ENCODE peak calls at places on chromosomes 11 and 22, in ten cellular contexts. T is cardiac muscle cell; O is NCI-H774; E is Calu3; G is activated T-cell treated with anti-CD3 and anti-CD28 coated beads for 4 hours; A is stimulated activated CD4-positive, alpha-beta T cell treated with anti-CD3 and anti-CD28 coated beads, TNF-alpha, amount 100 ng/mL, for 24 hours; N is NCI-H345; Z is nephron progenitor cell; P is body of pancreas; M is T-helper 1 cell. Y is an unnamed sample.

GRCh38 chr11:78417175-78417887 is at the start of gene GAB2:
- DNase-seq in T (no peak), O (peak; percentile 60), E (peak; percentile 50), G (no peak), A (no peak), N (peak; percentile 70), Z (no peak), P (peak; percentile 54), M (no peak), Y (peak; percentile 79)

GRCh38 chr11:62921573-62922188 is 518 bp upstream of the CHRM1 start:
- DNase-seq in T (no peak), O (no peak), E (peak; percentile 42), G (no peak), A (no peak), N (peak; percentile 55), Z (no peak), P (peak; percentile 66), M (no peak), Y (no peak)

GRCh38 chr11:6259638-6260019 is at the start of gene CCKBR:
- DNase-seq in T (peak; percentile 75), O (peak; percentile 25), E (peak; percentile 15), G (no peak), A (peak; percentile 17), N (peak; percentile 70), Z (peak; percentile 74), P (peak; percentile 74), M (peak; percentile 25), Y (peak; percentile 65)

GRCh38 chr11:64233913-64234839 is at the start of gene VEGFB:
- DNase-seq in T (peak; percentile 81), O (peak; percentile 79), E (peak; percentile 79), G (peak; percentile 69), A (peak; percentile 72), N (peak; percentile 83), Z (peak; percentile 74), P (peak; percentile 81), M (peak; percentile 78), Y (peak; percentile 77)

GRCh38 chr11:7204778-7205177 is 46.9 kb upstream of the SYT9 start:
- DNase-seq in T (peak; percentile 15), O (no peak), E (no peak), G (no peak), A (no peak), N (no peak), Z (no peak), P (no peak), M (no peak), Y (no peak)

GRCh38 chr11:29159552-29160465 is 857.0 kb downstream of the KCNA4 start:
- DNase-seq in T (peak; percentile 76), O (peak; percentile 45), E (peak; percentile 71), G (no peak), A (no peak), N (peak; percentile 61), Z (peak; percentile 50), P (peak; percentile 43), M (no peak), Y (peak; percentile 71)

GRCh38 chr11:111604392-111605009 is 2.3 kb downstream of the SIK2 start:
- DNase-seq in T (peak; percentile 64), O (peak; percentile 42), E (peak; percentile 19), G (no peak), A (no peak), N (peak; percentile 33), Z (peak; percentile 9), P (no peak), M (no peak), Y (no peak)

GRCh38 chr11:35735903-35736302 is 73.3 kb downstream of the TRIM44 start:
- DNase-seq in T (no peak), O (no peak), E (no peak), G (no peak), A (no peak), N (no peak), Z (no peak), P (peak; percentile 51), M (no peak), Y (no peak)

GRCh38 chr22:43085658-43086606 is 3.3 kb downstream of the TTLL1 start:
- DNase-seq in T (peak; percentile 45), O (no peak), E (no peak), G (no peak), A (no peak), N (no peak), Z (no peak), P (no peak), M (no peak), Y (no peak)

GRCh38 chr11:34492806-34493414 is 20.7 kb downstream of the ELF5 start:
- DNase-seq in T (peak; percentile 81), O (peak; percentile 31), E (peak; percentile 58), G (peak; percentile 14), A (peak; percentile 27), N (peak; percentile 58), Z (peak; percentile 70), P (peak; percentile 85), M (no peak), Y (peak; percentile 63)

GRCh38 chr22:42114721-42115120 is 15.9 kb downstream of the CYP2D6 start:
- DNase-seq in T (no peak), O (no peak), E (no peak), G (no peak), A (no peak), N (no peak), Z (no peak), P (peak; percentile 64), M (no peak), Y (no peak)

GRCh38 chr11:35031869-35032268 is 107.1 kb upstream of the CD44 start:
- DNase-seq in T (no peak), O (no peak), E (peak; percentile 17), G (no peak), A (no peak), N (no peak), Z (no peak), P (no peak), M (no peak), Y (no peak)

GRCh38 chr22:35301370-35301874 is 1.7 kb downstream of the TOM1 start:
- DNase-seq in T (no peak), O (no peak), E (peak; percentile 83), G (no peak), A (no peak), N (no peak), Z (no peak), P (peak; percentile 28), M (no peak), Y (peak; percentile 87)

Y was measured in Caco-2.